ENCODE peak calls at places on chromosomes 13 and 19, in four cellular contexts. M is BE2C; U is naive thymus-derived CD4-positive, alpha-beta T cell; Q is left ventricle myocardium inferior. F is an unnamed sample.
A peak's percentile ranks its signal among the peaks of the same experiment; 100 is the strongest.

GRCh38 chr19:2627319-2627829 is 75.1 kb downstream of the GNG7 start:
- DNase-seq in U (no peak), Q (peak; percentile 77), M (no peak), F (peak; percentile 25)

GRCh38 chr19:33661336-33661735 is 39.6 kb downstream of the CHST8 start:
- DNase-seq in U (no peak), M (no peak), Q (no peak), F (no peak)

GRCh38 chr19:612941-613340 is 20.4 kb downstream of the POLRMT start:
- DNase-seq in Q (no peak), M (no peak), U (no peak), F (no peak)

GRCh38 chr13:45544520-45544919 is 71.0 kb downstream of the ERICH6B start:
- DNase-seq in M (no peak), Q (no peak), U (no peak), F (no peak)

GRCh38 chr13:33125821-33126570 is 109.8 kb downstream of the KL start:
- DNase-seq in Q (peak; percentile 61), M (peak; percentile 59), U (no peak), F (peak; percentile 96)

GRCh38 chr19:9354651-9355050 is 8.2 kb upstream of the ZNF177 start:
- DNase-seq in U (no peak), Q (no peak), M (no peak), F (no peak)

GRCh38 chr13:71879945-71880344 is 12.9 kb upstream of the DACH1 start:
- DNase-seq in M (no peak), Q (no peak), U (no peak), F (no peak)

GRCh38 chr19:55442372-55443044 is 592 bp downstream of the SHISA7 start:
- DNase-seq in U (no peak), M (no peak), Q (no peak), F (no peak)

GRCh38 chr13:52393572-52394357 is 12.2 kb downstream of the THSD1 start:
- DNase-seq in Q (no peak), M (no peak), U (no peak), F (no peak)

GRCh38 chr19:41095703-41096102 is 7.5 kb downstream of the CYP2A13 start:
- DNase-seq in Q (no peak), U (no peak), M (no peak), F (no peak)

GRCh38 chr13:39938591-39938990 is 283.1 kb downstream of the COG6 start:
- DNase-seq in U (no peak), Q (no peak), M (no peak), F (no peak)

GRCh38 chr13:20702945-20703784 is at the start of gene IL17D:
- DNase-seq in U (peak; percentile 36), Q (no peak), M (peak; percentile 52), F (peak; percentile 52)

GRCh38 chr19:32406161-32407003 is 812 bp downstream of the DPY19L3 start:
- DNase-seq in M (no peak), Q (no peak), U (no peak), F (no peak)

GRCh38 chr19:41699231-41699967 is 9.0 kb upstream of the CEACAM5 start:
- DNase-seq in U (no peak), M (no peak), Q (no peak), F (no peak)

GRCh38 chr13:44763604-44764311 is 187.6 kb upstream of the TSC22D1 start:
- DNase-seq in U (no peak), M (peak; percentile 28), Q (peak; percentile 22), F (no peak)

GRCh38 chr13:19586904-19587634 is 25.7 kb upstream of the TPTE2 start:
- DNase-seq in Q (no peak), M (peak; percentile 32), U (peak; percentile 74), F (peak; percentile 86)

GRCh38 chr13:57635541-57635940 is 4.0 kb downstream of the PCDH17 start:
- DNase-seq in Q (no peak), U (no peak), M (no peak), F (no peak)

GRCh38 chr13:104984296-104984818 is 1551.1 kb downstream of the EFNB2 start:
- DNase-seq in Q (peak; percentile 49), M (peak; percentile 43), U (peak; percentile 39), F (peak; percentile 89)

GRCh38 chr19:29678484-29679106 is 13.3 kb downstream of the PLEKHF1 start:
- DNase-seq in M (no peak), Q (peak; percentile 86), U (no peak), F (no peak)

GRCh38 chr13:76350399-76350798 is 535.8 kb downstream of the KCTD12 start:
- DNase-seq in U (no peak), M (no peak), Q (no peak), F (no peak)

GRCh38 chr13:106569233-106570095 is 1.5 kb upstream of the ARGLU1 start:
- DNase-seq in Q (no peak), U (no peak), M (no peak), F (no peak)

GRCh38 chr19:33080761-33081681 is at the start of gene GPATCH1:
- DNase-seq in U (peak; percentile 87), M (peak; percentile 95), Q (peak; percentile 90), F (peak; percentile 95)

GRCh38 chr13:66492479-66492878 is 737.7 kb downstream of the PCDH9 start:
- DNase-seq in Q (no peak), M (peak; percentile 25), U (no peak), F (no peak)

GRCh38 chr13:33487575-33488243 is 202.2 kb upstream of the STARD13 start:
- DNase-seq in U (no peak), Q (no peak), M (no peak), F (peak; percentile 61)

GRCh38 chr19:27794444-27795042 is 1418.4 kb downstream of the UQCRFS1 start:
- DNase-seq in M (no peak), U (peak; percentile 11), Q (no peak), F (peak; percentile 42)

GRCh38 chr19:3154957-3155736 is 19.3 kb downstream of the GNA15 start:
- DNase-seq in Q (peak; percentile 74), U (peak; percentile 69), M (peak; percentile 65), F (peak; percentile 96)

GRCh38 chr19:3852614-3853254 is 16.1 kb downstream of the ZFR2 start:
- DNase-seq in U (peak; percentile 14), Q (no peak), M (peak; percentile 38), F (peak; percentile 85)

GRCh38 chr19:13579388-13580060 is 73.2 kb upstream of the CACNA1A start:
- DNase-seq in U (no peak), Q (no peak), M (no peak), F (no peak)

GRCh38 chr13:113367020-113367560 is 3.2 kb upstream of the GRTP1 start:
- DNase-seq in M (no peak), U (no peak), Q (no peak), F (no peak)

GRCh38 chr19:14450876-14451275 is 17.8 kb downstream of the PKN1 start:
- DNase-seq in U (no peak), M (no peak), Q (no peak), F (no peak)

GRCh38 chr13:111119966-111120365 is 4.9 kb downstream of the ARHGEF7 start:
- DNase-seq in M (no peak), Q (no peak), U (no peak), F (no peak)
- H3K27me3 ChIP-seq in M (peaks cover 78% of the 10 kb centered on the region), Q (peaks cover 4% of the 10 kb centered on the region), U (peaks cover 3% of the 10 kb centered on the region), F (peaks cover 17% of the 10 kb centered on the region)

GRCh38 chr19:53957448-53958167 is 5.1 kb upstream of the CACNG8 start:
- DNase-seq in U (no peak), Q (no peak), M (no peak), F (no peak)

GRCh38 chr19:53960886-53961285 is 1.9 kb upstream of the CACNG8 start:
- DNase-seq in M (no peak), Q (no peak), U (no peak), F (no peak)

GRCh38 chr19:53959176-53959757 is 3.5 kb upstream of the CACNG8 start:
- DNase-seq in Q (no peak), U (no peak), M (no peak), F (no peak)

GRCh38 chr19:53960187-53960586 is 2.5 kb upstream of the CACNG8 start:
- DNase-seq in M (no peak), Q (no peak), U (no peak), F (no peak)

DNA sequence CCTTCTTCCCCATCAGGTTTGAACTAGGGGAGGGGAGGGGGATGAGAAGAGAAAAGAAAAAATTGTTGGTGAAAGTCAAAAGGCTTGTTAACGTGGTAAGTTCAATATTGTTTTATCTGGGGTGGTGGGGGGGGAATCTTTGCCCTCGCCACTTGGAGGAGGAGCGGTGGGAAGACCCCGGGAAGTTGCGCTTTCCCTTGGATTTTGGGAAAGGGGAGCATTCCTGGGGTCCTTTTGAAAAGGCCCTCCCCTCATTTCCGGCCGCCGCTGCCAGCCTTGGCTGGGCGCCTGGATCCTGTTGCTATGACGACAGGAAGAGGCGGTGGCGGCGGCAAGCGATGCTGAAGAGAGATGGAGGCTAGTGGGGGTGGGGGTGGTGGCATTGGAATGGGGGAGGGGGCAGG is 4.6 kb upstream of the CACNG8 start:
- DNase-seq in U (no peak), Q (no peak), M (peak; percentile 52), F (peak; percentile 9)
- H3K4me3 ChIP-seq in U (no peak overlapping the region), Q (no peak overlapping the region), M (no peak overlapping the region), F (no peak overlapping the region)

DNA sequence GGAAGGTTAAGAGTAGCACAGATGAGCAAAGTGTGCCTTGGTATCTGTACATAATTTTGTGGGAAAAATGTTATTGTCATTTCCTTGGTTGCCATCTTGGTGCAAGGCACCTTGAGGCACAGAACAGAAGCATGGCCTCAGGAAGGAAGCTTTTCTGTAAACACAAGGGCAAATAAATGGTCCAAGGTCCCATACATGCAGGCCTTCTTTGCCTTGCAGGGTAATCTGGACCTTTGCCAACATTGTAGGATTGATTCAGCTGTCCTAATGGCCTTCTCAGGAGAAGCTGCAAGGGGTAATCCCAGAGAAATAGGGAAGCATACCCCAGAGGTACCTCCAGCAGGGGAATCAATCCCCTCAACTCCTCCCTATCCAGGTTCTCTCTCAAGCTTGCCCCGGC is 9.0 kb upstream of the MLLT1 start:
- DNase-seq in Q (no peak), U (no peak), M (no peak), F (no peak)
- H3K9me3 ChIP-seq in Q (peaks cover 83% of the 10 kb centered on the region), U (peaks cover 4% of the 10 kb centered on the region), M (peaks cover 17% of the 10 kb centered on the region), F (no peaks in the 10 kb centered on the region)

GRCh38 chr19:47428177-47428894 is 9.0 kb upstream of the MEIS3 start:
- DNase-seq in Q (peak; percentile 85), U (peak; percentile 71), M (peak; percentile 100), F (peak; percentile 99)

GRCh38 chr19:47430041-47430802 is 10.9 kb upstream of the MEIS3 start:
- DNase-seq in M (no peak), U (no peak), Q (no peak), F (no peak)

GRCh38 chr19:47429140-47429793 is 9.9 kb upstream of the MEIS3 start:
- DNase-seq in M (no peak), Q (no peak), U (no peak), F (no peak)

GRCh38 chr19:47423203-47423882 is 4.0 kb upstream of the MEIS3 start:
- DNase-seq in M (no peak), Q (no peak), U (no peak), F (no peak)

DNA sequence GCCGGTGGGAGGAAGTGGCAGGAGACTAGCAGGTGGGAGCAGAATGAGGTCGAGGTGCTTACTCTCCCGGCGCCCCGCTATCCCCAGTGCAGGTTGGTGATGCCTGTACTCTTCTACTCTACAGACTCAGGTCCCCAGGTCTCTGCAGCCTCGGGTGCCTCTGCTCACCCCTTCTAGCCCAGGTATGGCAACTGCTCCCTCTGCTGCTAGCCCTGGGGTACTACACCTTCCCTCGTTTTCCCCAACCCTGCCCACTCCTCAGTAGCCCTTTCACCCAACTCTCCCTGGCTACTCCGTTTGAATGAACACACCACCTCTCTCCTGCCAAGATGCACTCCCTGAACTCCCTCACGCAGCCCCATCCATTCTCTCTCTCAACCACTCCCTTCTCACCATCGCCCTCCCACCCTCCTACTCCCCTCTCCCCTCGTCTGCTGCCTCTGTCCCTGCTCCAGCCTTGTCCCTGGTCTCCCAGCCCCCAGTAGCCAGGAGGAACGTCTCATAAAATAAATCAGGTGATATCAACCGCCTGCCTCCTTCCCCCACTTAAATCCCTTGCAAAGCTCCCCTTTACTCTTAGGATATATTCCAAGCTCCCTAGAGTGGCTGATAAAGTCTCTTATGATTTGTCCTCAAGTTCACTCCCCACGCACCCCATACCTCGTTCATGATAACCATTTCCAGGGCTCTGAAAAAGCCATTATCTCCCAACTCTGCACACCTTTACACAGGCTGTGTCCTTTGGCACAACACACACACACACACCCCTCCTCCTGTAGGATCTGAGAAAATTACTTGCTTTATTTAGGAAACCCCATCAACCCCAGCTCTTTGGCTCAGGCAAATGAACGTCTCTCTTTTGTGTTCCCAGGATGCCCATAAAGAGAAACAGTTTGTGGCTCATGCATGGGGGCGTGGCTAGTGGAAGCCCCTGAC is 8.2 kb upstream of the MEIS3 start:
- DNase-seq in U (peak; percentile 67), Q (peak; percentile 40), M (peak; percentile 80), F (peak; percentile 73)
- H3K27me3 ChIP-seq in U (peaks cover 19% of the 10 kb centered on the region), Q (peaks cover 99% of the 10 kb centered on the region), M (peaks cover under 1% of the 10 kb centered on the region), F (peaks cover 7% of the 10 kb centered on the region)